ENCODE peak calls at places on chromosome 13, in seven cellular contexts. Q is type B pancreatic cell, V is omental fat pad, R is tibial nerve, C is B cell, L is uterus, X is right lobe of liver. K is an unnamed sample.

GRCh38 chr13:99103536-99103935 is 97.1 kb upstream of the UBAC2 start:
- DNase-seq in Q (no peak), V (no peak), R (no peak), C (no peak), L (no peak), X (no peak), K (no peak)

GRCh38 chr13:59774511-59774911 is 389.2 kb downstream of the DIAPH3 start:
- DNase-seq in Q (no peak), V (no peak), R (no peak), C (no peak), L (no peak), X (no peak), K (no peak)

GRCh38 chr13:56700324-56700723 is 440.4 kb upstream of the PRR20A start:
- DNase-seq in Q (no peak), V (no peak), R (no peak), C (no peak), L (no peak), X (no peak), K (no peak)

GRCh38 chr13:31725841-31726240 is 13.5 kb upstream of the RXFP2 start:
- DNase-seq in Q (no peak), V (no peak), R (no peak), C (no peak), L (no peak), X (no peak), K (no peak)

GRCh38 chr13:29103036-29103800 is 283.1 kb downstream of the MTUS2 start:
- DNase-seq in Q (no peak), V (no peak), R (no peak), C (no peak), L (no peak), X (no peak), K (no peak)

GRCh38 chr13:114118763-114119123 is 13.7 kb downstream of the RASA3 start:
- DNase-seq in Q (no peak), V (no peak), R (no peak), C (no peak), L (no peak), X (peak), K (no peak)

GRCh38 chr13:107421951-107422350 is 793.4 kb downstream of the LIG4 start:
- DNase-seq in Q (no peak), V (no peak), R (no peak), C (no peak), L (no peak), X (no peak), K (no peak)

GRCh38 chr13:76792680-76793334 is 93.4 kb downstream of the KCTD12 start:
- DNase-seq in Q (no peak), V (no peak), R (peak), C (no peak), L (peak), X (no peak), K (no peak)

GRCh38 chr13:104779311-104779710 is 1713.1 kb upstream of the SLC10A2 start:
- DNase-seq in Q (no peak), V (no peak), R (no peak), C (no peak), L (no peak), X (no peak), K (no peak)

DNA sequence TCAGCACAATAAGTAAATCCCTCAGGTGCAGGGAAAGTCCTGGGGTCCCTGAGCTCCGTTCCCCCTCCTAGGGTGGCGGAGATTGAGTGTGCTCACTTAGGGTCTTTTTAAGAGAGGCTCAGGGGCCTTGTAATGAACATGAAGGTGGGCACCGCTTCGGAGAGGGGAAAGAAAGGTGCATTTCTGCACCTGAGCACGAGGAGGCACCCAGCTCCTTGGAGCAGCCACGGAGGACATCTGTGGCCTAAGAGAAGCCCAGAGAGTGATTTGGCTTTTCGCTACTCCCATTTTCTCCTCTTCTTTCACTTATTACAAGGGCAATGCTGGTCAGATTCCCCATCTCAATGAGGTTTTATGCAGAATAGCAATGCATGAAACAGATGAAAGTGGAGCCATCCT is 86.7 kb upstream of the RAP2A start:
- DNase-seq in Q (no peak), V (no peak), R (no peak), C (no peak), L (no peak), X (no peak), K (no peak)
- TF ChIP-seq CTCF in Q (no peak), V (no peak), R (no peak), C (no peak), L (no peak), X (no peak), K (no peak)

DNA sequence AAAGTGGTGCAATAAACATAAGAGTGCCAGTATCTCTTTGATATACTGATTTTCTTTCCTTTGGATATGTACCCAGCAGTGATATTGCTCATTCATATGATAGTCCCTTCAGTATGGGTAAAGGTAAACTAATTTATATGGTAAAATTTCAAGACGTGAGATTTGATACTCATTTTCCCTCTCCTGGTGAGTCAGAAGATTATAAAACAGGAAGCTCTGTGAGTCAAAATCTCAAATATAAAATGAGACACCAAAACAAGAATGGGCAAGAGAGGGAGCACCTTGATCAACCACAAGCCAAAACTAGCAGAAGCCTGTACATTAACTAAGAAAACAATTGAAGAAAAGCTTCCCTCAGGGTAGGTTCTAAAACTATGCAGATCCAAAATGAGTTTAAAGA is 216.3 kb downstream of the SLITRK6 start:
- DNase-seq in Q (no peak), V (no peak), R (no peak), C (no peak), L (no peak), X (no peak), K (no peak)
- TF ChIP-seq CTCF in Q (no peak), V (no peak), R (no peak), C (no peak), L (no peak), X (no peak), K (no peak)

GRCh38 chr13:66618702-66619101 is 611.4 kb downstream of the PCDH9 start:
- DNase-seq in Q (no peak), V (no peak), R (no peak), C (no peak), L (no peak), X (no peak), K (peak)
- TF ChIP-seq CTCF in Q (peak), V (no peak), R (peak), C (peak), L (no peak), X (peak), K (peak)

GRCh38 chr13:25420161-25420560 is 48.4 kb downstream of the ATP8A2 start:
- DNase-seq in Q (no peak), V (no peak), R (no peak), C (no peak), L (no peak), X (no peak), K (no peak)
- TF ChIP-seq CTCF in Q (no peak), V (no peak), R (no peak), C (no peak), L (no peak), X (no peak), K (no peak)

DNA sequence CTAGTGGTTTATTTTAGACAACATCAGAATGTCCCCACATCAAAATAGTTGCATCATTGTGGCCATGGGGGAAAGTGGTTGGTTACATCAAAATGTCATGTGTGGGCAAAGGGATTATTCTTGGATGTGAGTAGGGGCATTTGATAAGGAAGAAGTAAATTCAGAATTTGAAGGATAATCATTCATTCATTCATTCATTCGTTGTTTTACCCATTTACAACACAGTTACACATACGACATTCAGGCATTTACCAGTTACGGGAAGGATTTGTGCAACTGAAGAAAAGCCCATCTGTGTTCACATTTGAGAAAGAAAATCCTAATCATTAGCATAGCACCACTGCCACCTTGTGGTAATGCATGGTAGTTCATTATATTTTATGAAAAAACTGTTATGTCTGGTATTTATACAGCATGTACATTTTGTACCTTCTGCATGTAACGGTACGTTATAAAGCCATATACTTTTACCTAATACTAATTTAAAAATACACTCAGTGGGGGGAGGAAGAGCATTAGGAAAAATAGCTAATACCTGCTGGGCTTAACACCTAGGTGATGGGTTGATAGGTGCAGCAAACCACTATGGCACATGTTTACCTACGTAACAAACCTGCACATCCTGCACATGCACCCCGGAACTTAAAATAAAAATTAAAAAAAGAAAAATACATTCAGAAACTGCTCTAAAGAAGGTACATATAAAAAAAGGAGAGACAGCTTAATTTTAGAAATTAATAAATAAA is 62.1 kb downstream of the DGKH start:
- DNase-seq in Q (no peak), V (no peak), R (peak), C (peak), L (no peak), X (no peak), K (peak)
- TF ChIP-seq CTCF in Q (peak), V (peak), R (peak), C (peak), L (peak), X (peak), K (peak)

GRCh38 chr13:26132756-26133155 is 80.9 kb upstream of the SHISA2 start:
- DNase-seq in Q (no peak), V (no peak), R (no peak), C (no peak), L (no peak), X (no peak), K (no peak)
- TF ChIP-seq CTCF in Q (no peak), V (no peak), R (peak), C (peak), L (no peak), X (no peak), K (no peak)